ENCODE peak calls at places on chromosomes 16 and 17, in six cellular contexts. T is Calu3, P is psoas muscle, V is fibroblast of the aortic adventitia, U is fibroblast of the conjunctiva, F is NCI-H82. D is an unnamed sample.

GRCh38 chr17:40443988-40444899 is 994 bp downstream of the IGFBP4 start:
- DNase-seq in T (no peak), P (no peak), V (peak), U (no peak), F (no peak), D (no peak)

GRCh38 chr16:83271123-83271522 is 536.7 kb upstream of the HSBP1 start:
- DNase-seq in T (no peak), P (no peak), V (peak), U (no peak), F (no peak), D (no peak)

GRCh38 chr17:2883544-2884203 is 87.4 kb downstream of the RAP1GAP2 start:
- DNase-seq in T (no peak), P (no peak), V (no peak), U (no peak), F (peak), D (no peak)

GRCh38 chr17:48441231-48441711 is 11.3 kb upstream of the SKAP1 start:
- DNase-seq in T (no peak), P (no peak), V (no peak), U (no peak), F (no peak), D (no peak)

GRCh38 chr17:72530409-72530808 is 409.6 kb downstream of the SOX9 start:
- DNase-seq in T (no peak), P (no peak), V (no peak), U (no peak), F (no peak), D (no peak)

GRCh38 chr16:47847220-47847970 is 308.4 kb downstream of the ABCC12 start:
- DNase-seq in T (no peak), P (no peak), V (no peak), U (no peak), F (no peak), D (no peak)

GRCh38 chr16:88063201-88063773 is 112.1 kb downstream of the BANP start:
- DNase-seq in T (no peak), P (peak), V (peak), U (peak), F (peak), D (peak)

GRCh38 chr16:89367538-89368059 is 122.8 kb downstream of the ANKRD11 start:
- DNase-seq in T (no peak), P (no peak), V (no peak), U (no peak), F (no peak), D (no peak)

GRCh38 chr16:70444249-70445063 is 5.6 kb upstream of the ST3GAL2 start:
- DNase-seq in T (no peak), P (no peak), V (no peak), U (no peak), F (no peak), D (no peak)

GRCh38 chr17:1267471-1267947 is 2.7 kb upstream of the BHLHA9 start:
- DNase-seq in T (no peak), P (no peak), V (peak), U (no peak), F (no peak), D (no peak)

GRCh38 chr16:68287276-68288251 is 23.2 kb downstream of the SLC7A6OS start:
- DNase-seq in T (no peak), P (peak), V (peak), U (peak), F (no peak), D (no peak)

GRCh38 chr17:14299261-14300093 is 1.4 kb upstream of the HS3ST3B1 start:
- DNase-seq in T (peak), P (peak), V (peak), U (no peak), F (peak), D (no peak)

GRCh38 chr17:43839670-43840101 is 6.7 kb upstream of the MPP3 start:
- DNase-seq in T (peak), P (no peak), V (no peak), U (no peak), F (peak), D (peak)

GRCh38 chr17:2755941-2756724 is 6.7 kb upstream of the CCDC92B start:
- DNase-seq in T (no peak), P (no peak), V (no peak), U (no peak), F (peak), D (no peak)

GRCh38 chr17:75081611-75082540 is 5.9 kb upstream of the SLC16A5 start:
- DNase-seq in T (no peak), P (no peak), V (no peak), U (no peak), F (peak), D (no peak)

GRCh38 chr17:67779098-67779672 is 46.1 kb upstream of the BPTF start:
- DNase-seq in T (peak), P (peak), V (peak), U (peak), F (peak), D (peak)

GRCh38 chr16:26787924-26788323 is 278.8 kb upstream of the C16orf82 start:
- DNase-seq in T (no peak), P (no peak), V (no peak), U (no peak), F (peak), D (peak)

GRCh38 chr17:34366529-34367107 is 3.6 kb upstream of the CCL1 start:
- DNase-seq in T (no peak), P (no peak), V (peak), U (no peak), F (no peak), D (no peak)

GRCh38 chr17:41212524-41213169 is 13.8 kb upstream of the KRTAP9-2 start:
- DNase-seq in T (no peak), P (no peak), V (no peak), U (no peak), F (no peak), D (no peak)

GRCh38 chr17:43536236-43537088 is 9.7 kb downstream of the ETV4 start:
- DNase-seq in T (no peak), P (no peak), V (peak), U (peak), F (peak), D (no peak)

GRCh38 chr17:43701318-43701743 is 39.6 kb upstream of the MEOX1 start:
- DNase-seq in T (no peak), P (peak), V (no peak), U (no peak), F (no peak), D (no peak)

GRCh38 chr17:14471052-14471451 is 170.2 kb downstream of the HS3ST3B1 start:
- DNase-seq in T (no peak), P (no peak), V (peak), U (peak), F (no peak), D (no peak)

GRCh38 chr17:49434821-49435581 is 20.3 kb upstream of the PHB1 start:
- DNase-seq in T (peak), P (no peak), V (peak), U (peak), F (peak), D (peak)

GRCh38 chr17:82977586-82977985 is 101.8 kb upstream of the METRNL start:
- DNase-seq in T (no peak), P (no peak), V (no peak), U (no peak), F (no peak), D (no peak)

GRCh38 chr16:10356870-10357842 is 28.7 kb upstream of the ATF7IP2 start:
- DNase-seq in T (peak), P (no peak), V (no peak), U (no peak), F (no peak), D (no peak)

GRCh38 chr17:80116276-80116922 is 15.0 kb downstream of the GAA start:
- DNase-seq in T (no peak), P (no peak), V (no peak), U (no peak), F (no peak), D (no peak)

GRCh38 chr17:77479817-77480508 is 339.2 kb downstream of the SEC14L1 start:
- DNase-seq in T (no peak), P (no peak), V (no peak), U (no peak), F (no peak), D (no peak)

GRCh38 chr17:42775534-42776098 is 2.4 kb downstream of the VPS25 start:
- DNase-seq in T (no peak), P (no peak), V (peak), U (no peak), F (no peak), D (no peak)

GRCh38 chr16:11312718-11313492 is 31.8 kb upstream of the PRM1 start:
- DNase-seq in T (peak), P (no peak), V (peak), U (no peak), F (no peak), D (peak)

GRCh38 chr17:32349503-32349853 is 479 bp upstream of the ZNF207 start:
- DNase-seq in T (no peak), P (no peak), V (no peak), U (no peak), F (peak), D (no peak)

GRCh38 chr16:77531741-77532140 is 96.9 kb upstream of the ADAMTS18 start:
- DNase-seq in T (no peak), P (no peak), V (peak), U (peak), F (no peak), D (no peak)

GRCh38 chr17:42246515-42246914 is 29.7 kb downstream of the STAT5B start:
- DNase-seq in T (no peak), P (no peak), V (no peak), U (no peak), F (no peak), D (no peak)

GRCh38 chr17:2694381-2695242 is 17.0 kb downstream of the CLUH start:
- DNase-seq in T (no peak), P (no peak), V (no peak), U (no peak), F (no peak), D (no peak)

GRCh38 chr16:2009791-2010510 is at the start of gene ZNF598:
- DNase-seq in T (peak), P (peak), V (peak), U (no peak), F (peak), D (peak)